ENCODE peak calls at places on chromosomes 4 and X, in seven cellular contexts. One of them, this sample, is unnamed. For H3K36me3, the result is how much of the 10 kb centered on the place peaks cover.

GRCh38 chr4:98383431-98384106 is 122.4 kb downstream of the RAP1GDS1 start:
- DNase-seq in lung: no peak
- DNase-seq in RWPE2: no peak
- DNase-seq in GM06990: no peak
- DNase-seq in naive thymus-derived CD4-positive, alpha-beta T cell: no peak
- DNase-seq in mucosa of descending colon: no peak
- DNase-seq in bronchial epithelial cell: no peak
- DNase-seq in this sample: no peak

GRCh38 chrX:9555354-9555753 is 90.5 kb downstream of the TBL1X start:
- DNase-seq in lung: no peak
- DNase-seq in RWPE2: no peak
- DNase-seq in GM06990: no peak
- DNase-seq in naive thymus-derived CD4-positive, alpha-beta T cell: no peak
- DNase-seq in mucosa of descending colon: no peak
- DNase-seq in bronchial epithelial cell: peak
- DNase-seq in this sample: no peak

GRCh38 chrX:48648299-48648698 is 35.3 kb upstream of the WAS start:
- DNase-seq in lung: peak
- DNase-seq in RWPE2: no peak
- DNase-seq in GM06990: no peak
- DNase-seq in naive thymus-derived CD4-positive, alpha-beta T cell: peak
- DNase-seq in mucosa of descending colon: peak
- DNase-seq in bronchial epithelial cell: peak
- DNase-seq in this sample: no peak

GRCh38 chr4:116878280-116878679 is 207.1 kb downstream of the TRAM1L1 start:
- DNase-seq in lung: no peak
- DNase-seq in RWPE2: no peak
- DNase-seq in GM06990: no peak
- DNase-seq in naive thymus-derived CD4-positive, alpha-beta T cell: no peak
- DNase-seq in mucosa of descending colon: no peak
- DNase-seq in bronchial epithelial cell: no peak
- DNase-seq in this sample: no peak

GRCh38 chr4:37794046-37794445 is 32.4 kb upstream of the PGM2 start:
- DNase-seq in lung: no peak
- DNase-seq in RWPE2: no peak
- DNase-seq in GM06990: no peak
- DNase-seq in naive thymus-derived CD4-positive, alpha-beta T cell: no peak
- DNase-seq in mucosa of descending colon: no peak
- DNase-seq in bronchial epithelial cell: no peak
- DNase-seq in this sample: no peak

GRCh38 chr4:15186149-15186548 is 183.9 kb downstream of the CPEB2 start:
- DNase-seq in lung: peak
- DNase-seq in RWPE2: no peak
- DNase-seq in GM06990: no peak
- DNase-seq in naive thymus-derived CD4-positive, alpha-beta T cell: no peak
- DNase-seq in mucosa of descending colon: no peak
- DNase-seq in bronchial epithelial cell: no peak
- DNase-seq in this sample: no peak

GRCh38 chr4:165384608-165385007 is 5.8 kb downstream of the CPE start:
- DNase-seq in lung: no peak
- DNase-seq in RWPE2: no peak
- DNase-seq in GM06990: no peak
- DNase-seq in naive thymus-derived CD4-positive, alpha-beta T cell: no peak
- DNase-seq in mucosa of descending colon: no peak
- DNase-seq in bronchial epithelial cell: peak
- DNase-seq in this sample: no peak

GRCh38 chrX:15143050-15143824 is 126.6 kb downstream of the ASB9 start:
- DNase-seq in lung: peak
- DNase-seq in RWPE2: no peak
- DNase-seq in GM06990: no peak
- DNase-seq in naive thymus-derived CD4-positive, alpha-beta T cell: peak
- DNase-seq in mucosa of descending colon: peak
- DNase-seq in bronchial epithelial cell: peak
- DNase-seq in this sample: no peak

GRCh38 chrX:72046447-72046846 is 85.3 kb downstream of the RTL5 start:
- DNase-seq in lung: no peak
- DNase-seq in RWPE2: no peak
- DNase-seq in GM06990: no peak
- DNase-seq in naive thymus-derived CD4-positive, alpha-beta T cell: no peak
- DNase-seq in mucosa of descending colon: no peak
- DNase-seq in bronchial epithelial cell: no peak
- DNase-seq in this sample: no peak

GRCh38 chr4:94390804-94391410 is 48.3 kb upstream of the HPGDS start:
- DNase-seq in lung: no peak
- DNase-seq in RWPE2: no peak
- DNase-seq in GM06990: no peak
- DNase-seq in naive thymus-derived CD4-positive, alpha-beta T cell: no peak
- DNase-seq in mucosa of descending colon: peak
- DNase-seq in bronchial epithelial cell: no peak
- DNase-seq in this sample: no peak

GRCh38 chr4:153233761-153234371 is 29.6 kb downstream of the TRIM2 start:
- DNase-seq in lung: peak
- DNase-seq in RWPE2: no peak
- DNase-seq in GM06990: no peak
- DNase-seq in naive thymus-derived CD4-positive, alpha-beta T cell: no peak
- DNase-seq in mucosa of descending colon: peak
- DNase-seq in bronchial epithelial cell: peak
- DNase-seq in this sample: peak

GRCh38 chr4:174627473-174627872 is 105.2 kb upstream of the HPGD start:
- DNase-seq in lung: no peak
- DNase-seq in RWPE2: no peak
- DNase-seq in GM06990: no peak
- DNase-seq in naive thymus-derived CD4-positive, alpha-beta T cell: no peak
- DNase-seq in mucosa of descending colon: no peak
- DNase-seq in bronchial epithelial cell: peak
- DNase-seq in this sample: no peak

GRCh38 chr4:4875147-4875546 is 15.7 kb downstream of the MSX1 start:
- DNase-seq in lung: no peak
- DNase-seq in RWPE2: no peak
- DNase-seq in GM06990: no peak
- DNase-seq in naive thymus-derived CD4-positive, alpha-beta T cell: no peak
- DNase-seq in mucosa of descending colon: no peak
- DNase-seq in bronchial epithelial cell: no peak
- DNase-seq in this sample: no peak

GRCh38 chr4:88097301-88097700 is 61.1 kb downstream of the ABCG2 start:
- DNase-seq in lung: no peak
- DNase-seq in RWPE2: no peak
- DNase-seq in GM06990: no peak
- DNase-seq in naive thymus-derived CD4-positive, alpha-beta T cell: no peak
- DNase-seq in mucosa of descending colon: no peak
- DNase-seq in bronchial epithelial cell: no peak
- DNase-seq in this sample: no peak

GRCh38 chr4:31408136-31408535 is 688.0 kb downstream of the PCDH7 start:
- DNase-seq in lung: no peak
- DNase-seq in RWPE2: no peak
- DNase-seq in GM06990: no peak
- DNase-seq in naive thymus-derived CD4-positive, alpha-beta T cell: no peak
- DNase-seq in mucosa of descending colon: no peak
- DNase-seq in bronchial epithelial cell: no peak
- DNase-seq in this sample: no peak

GRCh38 chr4:30768278-30768677 is 48.1 kb downstream of the PCDH7 start:
- DNase-seq in lung: no peak
- DNase-seq in RWPE2: no peak
- DNase-seq in GM06990: no peak
- DNase-seq in naive thymus-derived CD4-positive, alpha-beta T cell: no peak
- DNase-seq in mucosa of descending colon: no peak
- DNase-seq in bronchial epithelial cell: no peak
- DNase-seq in this sample: no peak

GRCh38 chr4:184929476-184929875 is 88.8 kb upstream of the HELT start:
- DNase-seq in lung: no peak
- DNase-seq in RWPE2: no peak
- DNase-seq in GM06990: no peak
- DNase-seq in naive thymus-derived CD4-positive, alpha-beta T cell: no peak
- DNase-seq in mucosa of descending colon: no peak
- DNase-seq in bronchial epithelial cell: no peak
- DNase-seq in this sample: no peak

GRCh38 chr4:155780773-155781172 is 22.0 kb downstream of the GUCY1B1 start:
- DNase-seq in lung: no peak
- DNase-seq in RWPE2: no peak
- DNase-seq in GM06990: no peak
- DNase-seq in naive thymus-derived CD4-positive, alpha-beta T cell: no peak
- DNase-seq in mucosa of descending colon: no peak
- DNase-seq in bronchial epithelial cell: peak
- DNase-seq in this sample: no peak

GRCh38 chr4:85823295-85823694 is 348.3 kb downstream of the ARHGAP24 start:
- DNase-seq in lung: no peak
- DNase-seq in RWPE2: no peak
- DNase-seq in GM06990: no peak
- DNase-seq in naive thymus-derived CD4-positive, alpha-beta T cell: no peak
- DNase-seq in mucosa of descending colon: no peak
- DNase-seq in bronchial epithelial cell: peak
- DNase-seq in this sample: no peak

GRCh38 chr4:22869235-22869634 is 176.5 kb downstream of the GBA3 start:
- DNase-seq in lung: no peak
- DNase-seq in RWPE2: no peak
- DNase-seq in GM06990: no peak
- DNase-seq in naive thymus-derived CD4-positive, alpha-beta T cell: no peak
- DNase-seq in mucosa of descending colon: no peak
- DNase-seq in bronchial epithelial cell: no peak
- DNase-seq in this sample: no peak

GRCh38 chrX:3522016-3522690 is 175.7 kb upstream of the MXRA5 start:
- DNase-seq in lung: no peak
- DNase-seq in RWPE2: no peak
- DNase-seq in GM06990: no peak
- DNase-seq in naive thymus-derived CD4-positive, alpha-beta T cell: no peak
- DNase-seq in mucosa of descending colon: no peak
- DNase-seq in bronchial epithelial cell: no peak
- DNase-seq in this sample: no peak

GRCh38 chr4:186669159-186669720 is 54.4 kb downstream of the FAT1 start:
- DNase-seq in lung: no peak
- DNase-seq in RWPE2: no peak
- DNase-seq in GM06990: no peak
- DNase-seq in naive thymus-derived CD4-positive, alpha-beta T cell: no peak
- DNase-seq in mucosa of descending colon: no peak
- DNase-seq in bronchial epithelial cell: peak
- DNase-seq in this sample: no peak

GRCh38 chrX:40244980-40245379 is 147.2 kb upstream of the BCOR start:
- DNase-seq in lung: no peak
- DNase-seq in RWPE2: no peak
- DNase-seq in GM06990: no peak
- DNase-seq in naive thymus-derived CD4-positive, alpha-beta T cell: peak
- DNase-seq in mucosa of descending colon: no peak
- DNase-seq in bronchial epithelial cell: no peak
- DNase-seq in this sample: no peak

GRCh38 chr4:79042079-79042674 is 102.9 kb upstream of the PAQR3 start:
- DNase-seq in lung: no peak
- DNase-seq in RWPE2: no peak
- DNase-seq in GM06990: no peak
- DNase-seq in naive thymus-derived CD4-positive, alpha-beta T cell: no peak
- DNase-seq in mucosa of descending colon: peak
- DNase-seq in bronchial epithelial cell: peak
- DNase-seq in this sample: no peak

GRCh38 chrX:149881081-149881711 is at the start of gene MAGEA8:
- DNase-seq in lung: no peak
- DNase-seq in RWPE2: no peak
- DNase-seq in GM06990: no peak
- DNase-seq in naive thymus-derived CD4-positive, alpha-beta T cell: no peak
- DNase-seq in mucosa of descending colon: no peak
- DNase-seq in bronchial epithelial cell: no peak
- DNase-seq in this sample: no peak

GRCh38 chrX:427812-428725 is 41.4 kb upstream of the PPP2R3B start:
- DNase-seq in lung: no peak
- DNase-seq in RWPE2: no peak
- DNase-seq in GM06990: no peak
- DNase-seq in naive thymus-derived CD4-positive, alpha-beta T cell: no peak
- DNase-seq in mucosa of descending colon: no peak
- DNase-seq in bronchial epithelial cell: no peak
- DNase-seq in this sample: no peak

GRCh38 chr4:31078661-31079060 is 358.5 kb downstream of the PCDH7 start:
- DNase-seq in lung: no peak
- DNase-seq in RWPE2: no peak
- DNase-seq in GM06990: no peak
- DNase-seq in naive thymus-derived CD4-positive, alpha-beta T cell: no peak
- DNase-seq in mucosa of descending colon: no peak
- DNase-seq in bronchial epithelial cell: no peak
- DNase-seq in this sample: no peak

GRCh38 chr4:173367285-173367684 is 3.5 kb upstream of the SAP30 start:
- DNase-seq in lung: no peak
- DNase-seq in RWPE2: no peak
- DNase-seq in GM06990: peak
- DNase-seq in naive thymus-derived CD4-positive, alpha-beta T cell: no peak
- DNase-seq in mucosa of descending colon: no peak
- DNase-seq in bronchial epithelial cell: peak
- DNase-seq in this sample: no peak

GRCh38 chr4:13294961-13295605 is 189.1 kb downstream of the RAB28 start:
- DNase-seq in lung: no peak
- DNase-seq in RWPE2: no peak
- DNase-seq in GM06990: no peak
- DNase-seq in naive thymus-derived CD4-positive, alpha-beta T cell: no peak
- DNase-seq in mucosa of descending colon: no peak
- DNase-seq in bronchial epithelial cell: peak
- DNase-seq in this sample: no peak

GRCh38 chr4:139311909-139312308 is 9.6 kb upstream of the NDUFC1 start:
- DNase-seq in lung: no peak
- DNase-seq in RWPE2: no peak
- DNase-seq in GM06990: no peak
- DNase-seq in naive thymus-derived CD4-positive, alpha-beta T cell: no peak
- DNase-seq in mucosa of descending colon: no peak
- DNase-seq in bronchial epithelial cell: no peak
- DNase-seq in this sample: no peak
- H3K36me3 ChIP-seq in lung: under half
- H3K36me3 ChIP-seq in RWPE2: under half
- H3K36me3 ChIP-seq in GM06990: under half
- H3K36me3 ChIP-seq in naive thymus-derived CD4-positive, alpha-beta T cell: under half
- H3K36me3 ChIP-seq in mucosa of descending colon: under half
- H3K36me3 ChIP-seq in bronchial epithelial cell: under half
- H3K36me3 ChIP-seq in this sample: under half

GRCh38 chrX:100931925-100932285 is 3.2 kb upstream of the XKRX start:
- DNase-seq in lung: no peak
- DNase-seq in RWPE2: no peak
- DNase-seq in GM06990: no peak
- DNase-seq in naive thymus-derived CD4-positive, alpha-beta T cell: no peak
- DNase-seq in mucosa of descending colon: no peak
- DNase-seq in bronchial epithelial cell: no peak
- DNase-seq in this sample: no peak
- H3K36me3 ChIP-seq in lung: under half
- H3K36me3 ChIP-seq in RWPE2: under half
- H3K36me3 ChIP-seq in GM06990: under half
- H3K36me3 ChIP-seq in naive thymus-derived CD4-positive, alpha-beta T cell: under half
- H3K36me3 ChIP-seq in mucosa of descending colon: under half
- H3K36me3 ChIP-seq in bronchial epithelial cell: under half
- H3K36me3 ChIP-seq in this sample: under half

GRCh38 chrX:130027569-130027968 is 45.1 kb downstream of the BCORL1 start:
- DNase-seq in lung: no peak
- DNase-seq in RWPE2: no peak
- DNase-seq in GM06990: no peak
- DNase-seq in naive thymus-derived CD4-positive, alpha-beta T cell: no peak
- DNase-seq in mucosa of descending colon: no peak
- DNase-seq in bronchial epithelial cell: no peak
- DNase-seq in this sample: no peak
- H3K36me3 ChIP-seq in lung: under half
- H3K36me3 ChIP-seq in RWPE2: under half
- H3K36me3 ChIP-seq in GM06990: under half
- H3K36me3 ChIP-seq in naive thymus-derived CD4-positive, alpha-beta T cell: under half
- H3K36me3 ChIP-seq in mucosa of descending colon: under half
- H3K36me3 ChIP-seq in bronchial epithelial cell: under half
- H3K36me3 ChIP-seq in this sample: under half

DNA sequence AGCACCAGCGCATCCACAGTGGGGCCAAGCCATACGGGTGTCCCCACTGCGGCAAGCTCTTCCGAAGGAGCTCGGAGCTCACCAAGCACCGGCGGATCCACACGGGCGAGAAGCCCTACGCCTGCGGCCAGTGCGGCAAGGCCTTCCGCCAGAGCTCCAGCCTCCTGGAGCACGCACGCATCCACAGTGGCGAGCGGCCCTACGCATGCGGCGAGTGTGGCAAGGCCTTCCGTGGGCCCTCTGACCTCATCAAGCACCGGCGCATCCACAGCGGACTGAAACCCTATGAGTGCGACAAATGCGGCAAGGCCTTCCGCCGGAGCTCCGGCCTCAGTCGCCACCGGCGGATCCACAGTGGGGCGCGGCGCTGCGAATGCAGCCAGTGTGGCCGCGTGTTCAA is 13.6 kb downstream of the ZNF275 start:
- DNase-seq in lung: peak
- DNase-seq in RWPE2: no peak
- DNase-seq in GM06990: no peak
- DNase-seq in naive thymus-derived CD4-positive, alpha-beta T cell: no peak
- DNase-seq in mucosa of descending colon: no peak
- DNase-seq in bronchial epithelial cell: no peak
- DNase-seq in this sample: no peak
- H3K36me3 ChIP-seq in lung: under half
- H3K36me3 ChIP-seq in RWPE2: under half
- H3K36me3 ChIP-seq in GM06990: under half
- H3K36me3 ChIP-seq in naive thymus-derived CD4-positive, alpha-beta T cell: half or more
- H3K36me3 ChIP-seq in mucosa of descending colon: under half
- H3K36me3 ChIP-seq in bronchial epithelial cell: under half
- H3K36me3 ChIP-seq in this sample: under half